ENCODE peak calls at places on chromosomes 11 and 22, in five cellular contexts. P, Z, X, K and J are unnamed samples.

GRCh38 chr22:26986884-26987283 is 329.5 kb downstream of the MIAT start:
- DNase-seq in P (no peak), Z (no peak), X (no peak), K (no peak), J (no peak)

GRCh38 chr22:25827415-25827814 is 85.4 kb downstream of the MYO18B start:
- DNase-seq in P (no peak), Z (no peak), X (no peak), K (peak), J (no peak)

GRCh38 chr22:22872722-22873708 is 14.6 kb upstream of the IGLL5 start:
- DNase-seq in P (no peak), Z (no peak), X (no peak), K (no peak), J (no peak)

GRCh38 chr22:17536269-17536668 is 27.0 kb upstream of the SLC25A18 start:
- DNase-seq in P (no peak), Z (no peak), X (no peak), K (no peak), J (no peak)

GRCh38 chr22:25025586-25025985 is 73.1 kb downstream of the KIAA1671 start:
- DNase-seq in P (no peak), Z (no peak), X (no peak), K (no peak), J (no peak)

GRCh38 chr11:119680899-119681370 is 48.1 kb downstream of the NECTIN1 start:
- DNase-seq in P (no peak), Z (no peak), X (no peak), K (no peak), J (no peak)

GRCh38 chr11:7575841-7576451 is 62.1 kb downstream of the PPFIBP2 start:
- DNase-seq in P (peak), Z (no peak), X (no peak), K (no peak), J (no peak)

GRCh38 chr22:29491012-29491411 is 11.0 kb downstream of the NEFH start:
- DNase-seq in P (no peak), Z (no peak), X (no peak), K (no peak), J (no peak)

GRCh38 chr11:12066799-12067508 is 43.4 kb upstream of the MICAL2 start:
- DNase-seq in P (peak), Z (peak), X (peak), K (no peak), J (no peak)

GRCh38 chr11:12150831-12151382 is 40.5 kb downstream of the MICAL2 start:
- DNase-seq in P (no peak), Z (peak), X (no peak), K (no peak), J (no peak)

GRCh38 chr11:135008001-135008405 is 596.0 kb upstream of the B3GAT1 start:
- DNase-seq in P (no peak), Z (no peak), X (no peak), K (no peak), J (no peak)

GRCh38 chr22:49721211-49721763 is 106.4 kb downstream of the BRD1 start:
- DNase-seq in P (no peak), Z (no peak), X (no peak), K (no peak), J (no peak)

GRCh38 chr22:46062971-46063631 is 86.1 kb upstream of the WNT7B start:
- DNase-seq in P (peak), Z (no peak), X (peak), K (no peak), J (no peak)
- H3K4me3 ChIP-seq in P (no peak), Z (no peak), X (peak), K (no peak), J (no peak)

GRCh38 chr11:57775474-57775873 is 13.9 kb downstream of the CTNND1 start:
- DNase-seq in P (no peak), Z (no peak), X (peak), K (no peak), J (no peak)
- H3K4me3 ChIP-seq in P (no peak), Z (peak), X (no peak), K (no peak), J (no peak)

GRCh38 chr11:86201371-86201770 is 43.2 kb upstream of the EED start:
- DNase-seq in P (no peak), Z (no peak), X (no peak), K (no peak), J (no peak)
- H3K4me3 ChIP-seq in P (no peak), Z (no peak), X (no peak), K (no peak), J (no peak)

GRCh38 chr22:38751422-38752346 is 4.1 kb downstream of the SUN2 start:
- DNase-seq in P (peak), Z (peak), X (peak), K (no peak), J (no peak)
- H3K4me3 ChIP-seq in P (no peak), Z (no peak), X (no peak), K (no peak), J (no peak)